ENCODE peak calls at places on chromosomes 13 and 19, in four cellular contexts. L is AG10803, U is SK-N-SH, X is bronchial epithelial cell. C is an unnamed sample.

GRCh38 chr19:52570005-52570861 is at the start of gene ZNF701:
- DNase-seq in L (peak; percentile 87), U (peak; percentile 92), X (peak; percentile 71), C (peak; percentile 90)

GRCh38 chr19:453606-454005 is 7.2 kb downstream of the SHC2 start:
- DNase-seq in L (no peak), U (no peak), X (no peak), C (no peak)

GRCh38 chr13:75666646-75667351 is 30.7 kb downstream of the LMO7 start:
- DNase-seq in L (peak; percentile 63), U (no peak), X (peak; percentile 97), C (peak; percentile 68)

GRCh38 chr13:78032132-78032531 is 113.5 kb upstream of the EDNRB start:
- DNase-seq in L (no peak), U (no peak), X (no peak), C (no peak)

GRCh38 chr19:32316034-32316433 is 29.4 kb upstream of the ZNF507 start:
- DNase-seq in L (no peak), U (no peak), X (no peak), C (no peak)

GRCh38 chr13:83286737-83287136 is 595.5 kb downstream of the SLITRK1 start:
- DNase-seq in L (no peak), U (no peak), X (peak; percentile 13), C (no peak)

GRCh38 chr19:15280915-15281683 is 48.9 kb upstream of the EPHX3 start:
- DNase-seq in L (peak; percentile 90), U (peak; percentile 70), X (peak; percentile 67), C (peak; percentile 86)

GRCh38 chr13:111316161-111316730 is 4.2 kb upstream of the TEX29 start:
- DNase-seq in L (peak; percentile 6), U (no peak), X (no peak), C (no peak)

GRCh38 chr19:28406966-28407365 is 806.0 kb downstream of the UQCRFS1 start:
- DNase-seq in L (no peak), U (no peak), X (no peak), C (no peak)

GRCh38 chr19:51127032-51127431 is 2.3 kb downstream of the SIGLEC9 start:
- DNase-seq in L (no peak), U (no peak), X (no peak), C (no peak)

GRCh38 chr13:113176292-113176691 is 17.8 kb downstream of the PROZ start:
- DNase-seq in L (no peak), U (no peak), X (no peak), C (no peak)

GRCh38 chr13:45331981-45332830 is 8.8 kb downstream of the TPT1 start:
- DNase-seq in L (peak; percentile 100), U (no peak), X (peak; percentile 85), C (peak; percentile 99)

GRCh38 chr19:54356444-54357056 is 8.2 kb downstream of the LAIR1 start:
- DNase-seq in L (no peak), U (no peak), X (no peak), C (no peak)

GRCh38 chr19:3821857-3822364 is 35.7 kb upstream of the MATK start:
- DNase-seq in L (peak; percentile 15), U (peak; percentile 94), X (no peak), C (peak; percentile 8)

GRCh38 chr13:50236898-50237318 is 221.7 kb downstream of the KCNRG start:
- DNase-seq in L (no peak), U (no peak), X (no peak), C (peak; percentile 57)

GRCh38 chr13:75312884-75313520 is 169.0 kb downstream of the TBC1D4 start:
- DNase-seq in L (no peak), U (no peak), X (no peak), C (no peak)

GRCh38 chr13:96089749-96090239 is at the start of gene HS6ST3:
- DNase-seq in L (peak; percentile 3), U (peak; percentile 79), X (peak; percentile 12), C (no peak)

GRCh38 chr19:35775298-35776101 is at the start of gene ARHGAP33:
- DNase-seq in L (peak; percentile 91), U (peak; percentile 99), X (peak; percentile 90), C (peak; percentile 93)

GRCh38 chr19:35775046-35775297 is 392 bp upstream of the ARHGAP33 start:
- DNase-seq in L (no peak), U (no peak), X (no peak), C (no peak)

GRCh38 chr19:35777411-35777841 is 2.1 kb downstream of the ARHGAP33 start:
- DNase-seq in L (no peak), U (no peak), X (no peak), C (no peak)

GRCh38 chr19:35777961-35778360 is 2.6 kb downstream of the ARHGAP33 start:
- DNase-seq in L (no peak), U (no peak), X (no peak), C (no peak)

GRCh38 chr19:35776102-35776788 is 881 bp downstream of the ARHGAP33 start:
- DNase-seq in L (no peak), U (no peak), X (no peak), C (no peak)
- H3K4me3 ChIP-seq in L (peak overlapping the region; percentile 72), U (peak overlapping the region; percentile 59), X (peak overlapping the region; percentile 58), C (peak overlapping the region; percentile 78)

DNA sequence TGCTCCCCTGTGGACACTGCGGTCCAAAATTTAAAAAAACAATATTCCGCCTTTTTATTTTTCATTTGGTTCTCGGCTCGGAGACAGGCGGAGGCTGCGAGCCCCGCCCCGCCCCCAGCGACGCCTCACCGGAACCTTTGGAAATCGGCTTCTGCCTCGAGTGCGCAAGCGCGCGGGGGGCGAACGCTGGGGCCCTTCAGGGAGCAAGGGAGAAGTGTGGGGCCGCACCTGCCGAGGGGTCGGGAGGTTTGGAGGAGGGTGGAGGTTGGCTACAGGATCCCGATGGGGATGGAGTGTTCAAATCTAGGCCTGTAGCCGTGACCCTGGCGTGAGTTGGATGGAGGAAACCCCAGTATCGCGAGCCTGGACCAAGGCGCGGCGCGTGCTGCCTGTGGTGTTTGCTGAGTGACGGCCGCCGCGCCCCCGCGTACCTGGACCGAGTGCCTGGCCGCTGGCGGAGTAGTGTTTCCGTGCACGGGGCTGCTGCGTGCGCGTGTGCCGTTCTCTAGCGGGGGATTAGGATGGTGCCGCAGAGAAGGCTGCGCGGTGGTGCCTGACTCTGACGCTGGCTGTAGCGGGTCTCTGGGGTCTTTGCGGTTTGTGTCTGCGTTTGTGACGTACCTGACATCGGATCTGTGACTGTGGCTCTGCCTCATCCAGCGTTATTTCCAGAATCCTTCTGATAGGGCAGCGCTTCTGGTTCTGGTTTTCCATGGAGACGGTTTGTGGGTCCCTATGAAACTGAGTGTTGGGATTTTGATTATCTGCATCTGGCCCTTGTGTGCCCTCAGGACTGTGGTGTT is 625 bp upstream of the ZFP30 start:
- DNase-seq in L (peak; percentile 76), U (peak; percentile 89), X (peak; percentile 72), C (peak; percentile 72)
- TF ChIP-seq CTCF in L (no peak), U (no peak), X (no peak), C (no peak)

GRCh38 chr19:2012941-2013682 is 2.4 kb downstream of the BTBD2 start:
- DNase-seq in L (no peak), U (peak; percentile 22), X (no peak), C (no peak)

GRCh38 chr19:2014731-2015610 is 543 bp downstream of the BTBD2 start:
- DNase-seq in L (no peak), U (peak; percentile 59), X (no peak), C (no peak)

GRCh38 chr19:2013683-2013961 is 1.9 kb downstream of the BTBD2 start:
- DNase-seq in L (no peak), U (peak; percentile 37), X (no peak), C (no peak)

GRCh38 chr19:2015611-2015950 is at the start of gene BTBD2:
- DNase-seq in L (peak; percentile 86), U (peak; percentile 92), X (peak; percentile 23), C (peak; percentile 93)

GRCh38 chr19:2014081-2014693 is 1.3 kb downstream of the BTBD2 start:
- DNase-seq in L (no peak), U (peak; percentile 42), X (no peak), C (no peak)
- H3K4me3 ChIP-seq in L (peak overlapping the region; percentile 72), U (peak overlapping the region; percentile 64), X (peak overlapping the region; percentile 85), C (peak overlapping the region; percentile 81)

GRCh38 chr13:104534847-104535246 is 1468.6 kb upstream of the SLC10A2 start:
- DNase-seq in L (no peak), U (no peak), X (no peak), C (no peak)
- TF ChIP-seq CTCF in L (no peak), U (peak; percentile 42), X (peak; percentile 7), C (no peak)

DNA sequence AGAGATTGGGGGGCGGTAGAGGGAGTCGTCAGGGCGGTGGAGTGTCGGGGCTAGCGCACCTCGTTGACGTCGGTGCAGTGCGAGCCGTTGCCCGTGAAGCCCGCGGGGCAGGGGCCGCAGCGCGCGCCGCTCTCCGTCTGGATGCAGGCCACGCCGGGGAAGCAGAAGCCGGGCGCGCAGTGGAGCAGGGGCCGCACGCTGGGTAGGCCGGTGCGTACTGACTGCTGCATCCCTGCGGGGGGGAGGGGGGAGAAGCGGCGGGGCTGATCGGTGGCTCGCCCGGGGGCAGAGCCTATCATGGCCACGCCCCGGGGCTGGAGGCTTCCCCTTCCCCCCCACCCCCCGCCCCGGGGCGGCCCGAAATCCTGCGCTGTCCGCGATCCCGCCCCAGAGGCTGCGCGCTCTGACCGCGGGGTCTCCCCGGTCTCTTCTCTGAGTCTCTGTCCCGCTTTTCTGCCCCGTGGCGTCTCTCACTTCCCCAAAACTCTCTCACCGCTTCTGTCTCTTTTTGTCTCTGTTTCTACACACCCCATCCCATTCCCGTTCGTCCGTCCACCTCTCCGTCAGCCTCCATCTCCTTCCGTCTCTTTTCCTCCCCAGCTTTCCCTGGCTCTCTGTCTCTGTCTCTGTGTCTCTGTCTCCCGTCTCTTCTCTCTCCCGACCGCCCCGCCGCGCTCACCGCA is 1.1 kb downstream of the COMP start:
- DNase-seq in L (no peak), U (peak; percentile 69), X (no peak), C (no peak)
- H3K4me3 ChIP-seq in L (peak overlapping the region; percentile 50), U (no peak overlapping the region), X (no peak overlapping the region), C (peak overlapping the region; percentile 31)

GRCh38 chr13:66237411-66238062 is 992.6 kb downstream of the PCDH9 start:
- DNase-seq in L (no peak), U (no peak), X (no peak), C (no peak)
- TF ChIP-seq CTCF in L (no peak), U (no peak), X (no peak), C (no peak)

DNA sequence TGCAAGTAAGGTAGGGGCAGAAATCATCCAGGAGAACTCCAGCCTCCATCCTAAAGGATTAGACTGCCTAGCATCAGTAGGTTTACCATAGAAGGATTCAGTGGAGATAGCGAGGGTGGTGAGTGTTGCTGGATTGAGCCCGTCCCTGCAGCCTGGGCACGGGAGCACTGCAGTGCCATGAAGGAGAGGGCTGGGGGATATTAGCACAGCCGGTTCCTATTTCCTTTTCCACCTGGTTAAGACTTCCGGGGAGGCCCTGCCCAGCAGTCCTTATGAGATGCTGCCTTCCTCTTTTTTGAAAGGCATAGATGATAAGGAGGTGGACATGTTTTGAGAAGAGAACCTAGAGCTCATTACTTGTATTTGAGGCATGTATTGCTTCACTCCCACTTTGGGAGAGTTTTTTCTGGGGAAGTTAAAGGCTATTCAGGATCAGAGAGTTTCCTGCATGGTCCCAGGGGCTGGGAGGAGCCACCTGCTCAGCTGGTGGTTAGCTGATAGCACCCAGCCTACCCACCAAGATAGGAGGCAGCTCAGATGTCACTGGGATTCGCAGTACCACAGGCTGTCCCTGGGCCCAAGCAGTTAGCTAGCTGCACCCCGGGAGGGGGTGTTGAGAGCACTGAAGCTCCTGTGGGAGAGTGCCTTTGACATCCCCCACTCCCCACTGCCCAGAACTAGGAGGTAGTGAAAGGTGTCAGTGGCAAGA is 17.2 kb downstream of the ACTN4 start:
- DNase-seq in L (no peak), U (no peak), X (no peak), C (no peak)
- H3K4me3 ChIP-seq in L (no peak overlapping the region), U (no peak overlapping the region), X (no peak overlapping the region), C (no peak overlapping the region)

GRCh38 chr19:36139473-36140288 is at the start of gene CAPNS1:
- DNase-seq in L (peak; percentile 93), U (peak; percentile 98), X (peak; percentile 88), C (peak; percentile 94)
- TF ChIP-seq CTCF in L (peak; percentile 8), U (peak; percentile 6), X (peak; percentile 11), C (no peak)

C was measured in fibroblast of the aortic adventitia.